ENCODE peak calls at places on chromosomes 5 and 9, in five cellular contexts. J is CD8-positive, alpha-beta T cell; U is GM23248; T is left ventricle myocardium inferior; M is SJCRH30. P is an unnamed sample.

GRCh38 chr9:134384811-134385479 is 58.7 kb downstream of the RXRA start:
- DNase-seq in J (no peak), U (peak; percentile 53), T (no peak), M (no peak), P (no peak)

GRCh38 chr9:87109851-87110250 is 162.5 kb upstream of the GAS1 start:
- DNase-seq in J (no peak), U (peak; percentile 61), T (no peak), M (no peak), P (no peak)

GRCh38 chr5:136051486-136052220 is 22.9 kb downstream of the TGFBI start:
- DNase-seq in J (no peak), U (no peak), T (no peak), M (no peak), P (no peak)

GRCh38 chr5:62112689-62113220 is 193.3 kb upstream of the KIF2A start:
- DNase-seq in J (no peak), U (peak; percentile 55), T (no peak), M (no peak), P (no peak)

GRCh38 chr5:97074859-97075489 is 67.4 kb downstream of the LIX1 start:
- DNase-seq in J (no peak), U (no peak), T (no peak), M (no peak), P (no peak)

GRCh38 chr9:123445981-123446610 is 90.1 kb downstream of the CRB2 start:
- DNase-seq in J (no peak), U (peak; percentile 19), T (no peak), M (no peak), P (peak; percentile 1)

GRCh38 chr9:3733039-3733408 is 207.2 kb upstream of the RFX3 start:
- DNase-seq in J (no peak), U (no peak), T (no peak), M (no peak), P (no peak)

GRCh38 chr9:127336708-127337352 is 60.1 kb upstream of the SLC2A8 start:
- DNase-seq in J (no peak), U (peak; percentile 97), T (peak; percentile 79), M (peak; percentile 47), P (peak; percentile 90)

GRCh38 chr9:69314547-69314946 is 10.5 kb upstream of the ENTREP1 start:
- DNase-seq in J (no peak), U (no peak), T (no peak), M (no peak), P (peak; percentile 8)

GRCh38 chr9:138025908-138026307 is 148.3 kb downstream of the CACNA1B start:
- DNase-seq in J (no peak), U (no peak), T (no peak), M (no peak), P (no peak)

GRCh38 chr5:127995556-127995955 is 88.0 kb upstream of the SLC12A2 start:
- DNase-seq in J (no peak), U (no peak), T (no peak), M (no peak), P (no peak)

GRCh38 chr9:91698266-91698665 is 251.8 kb downstream of the ROR2 start:
- DNase-seq in J (no peak), U (no peak), T (no peak), M (no peak), P (no peak)

GRCh38 chr5:14123551-14123950 is 19.6 kb upstream of the TRIO start:
- DNase-seq in J (no peak), U (no peak), T (no peak), M (no peak), P (no peak)

GRCh38 chr9:71509054-71509453 is 259.3 kb downstream of the CEMIP2 start:
- DNase-seq in J (no peak), U (peak; percentile 35), T (no peak), M (no peak), P (no peak)

GRCh38 chr5:45179686-45180085 is 370.9 kb downstream of the MRPS30 start:
- DNase-seq in J (no peak), U (no peak), T (no peak), M (no peak), P (no peak)

GRCh38 chr5:151270599-151270998 is 17.6 kb downstream of the GM2A start:
- DNase-seq in J (no peak), U (peak; percentile 30), T (no peak), M (no peak), P (no peak)

GRCh38 chr5:176857514-176858273 is 41.5 kb downstream of the HK3 start:
- DNase-seq in J (no peak), U (peak; percentile 19), T (no peak), M (no peak), P (no peak)

GRCh38 chr9:135490166-135490870 is 10.2 kb upstream of the MRPS2 start:
- DNase-seq in J (no peak), U (no peak), T (no peak), M (no peak), P (no peak)

GRCh38 chr9:15373201-15373530 is 49.5 kb upstream of the SNAPC3 start:
- DNase-seq in J (no peak), U (peak; percentile 31), T (no peak), M (no peak), P (peak; percentile 80)

GRCh38 chr5:113343343-113343742 is 91.4 kb downstream of the TSSK1B start:
- DNase-seq in J (no peak), U (peak; percentile 14), T (no peak), M (no peak), P (no peak)

GRCh38 chr5:57724836-57725235 is 242.2 kb upstream of the ACTBL2 start:
- DNase-seq in J (no peak), U (peak; percentile 72), T (no peak), M (no peak), P (peak; percentile 30)

GRCh38 chr9:114799441-114799840 is 6.4 kb downstream of the TNFSF15 start:
- DNase-seq in J (no peak), U (no peak), T (no peak), M (peak; percentile 14), P (no peak)

GRCh38 chr5:106882035-106882434 is 788.7 kb downstream of the EFNA5 start:
- DNase-seq in J (no peak), U (no peak), T (no peak), M (no peak), P (no peak)

GRCh38 chr5:50978903-50979302 is 312.5 kb downstream of the PARP8 start:
- DNase-seq in J (no peak), U (no peak), T (no peak), M (no peak), P (no peak)

GRCh38 chr9:134590240-134591081 is 51.1 kb upstream of the COL5A1 start:
- DNase-seq in J (no peak), U (no peak), T (no peak), M (no peak), P (no peak)

GRCh38 chr9:33809506-33809905 is 7.5 kb upstream of the UBE2R2 start:
- DNase-seq in J (no peak), U (no peak), T (no peak), M (no peak), P (no peak)

GRCh38 chr5:57650360-57651069 is 167.9 kb upstream of the ACTBL2 start:
- DNase-seq in J (no peak), U (peak; percentile 70), T (no peak), M (peak; percentile 81), P (peak; percentile 46)

GRCh38 chr5:173680660-173681242 is 64.3 kb upstream of the BOD1 start:
- DNase-seq in J (no peak), U (no peak), T (no peak), M (no peak), P (no peak)

GRCh38 chr5:103120607-103121200 is 603 bp downstream of the PPIP5K2 start:
- DNase-seq in J (no peak), U (peak; percentile 44), T (no peak), M (peak; percentile 38), P (peak; percentile 43)

GRCh38 chr5:127820910-127821553 is 117.8 kb downstream of the CCDC192 start:
- DNase-seq in J (no peak), U (peak; percentile 43), T (no peak), M (no peak), P (no peak)

GRCh38 chr5:56148453-56148971 is 84.6 kb downstream of the ANKRD55 start:
- DNase-seq in J (no peak), U (no peak), T (no peak), M (no peak), P (no peak)

GRCh38 chr5:177302354-177303110 is 987 bp downstream of the RAB24 start:
- DNase-seq in J (no peak), U (peak; percentile 53), T (no peak), M (no peak), P (no peak)

GRCh38 chr9:125544988-125545651 is 161.9 kb downstream of the MAPKAP1 start:
- DNase-seq in J (no peak), U (peak; percentile 82), T (no peak), M (no peak), P (no peak)

GRCh38 chr5:80964919-80965318 is 4.8 kb downstream of the RASGRF2 start:
- DNase-seq in J (no peak), U (no peak), T (no peak), M (no peak), P (no peak)
- H3K4me3 ChIP-seq in J (no peak overlapping the region), U (no peak overlapping the region), T (peak overlapping the region; percentile 73), M (no peak overlapping the region), P (peak overlapping the region; percentile 1)

GRCh38 chr9:109969559-109970237 is 189.7 kb downstream of the PALM2AKAP2 start:
- DNase-seq in J (no peak), U (no peak), T (no peak), M (peak; percentile 11), P (no peak)
- H3K4me1 ChIP-seq in J (peaks cover 29% of the 10 kb centered on the region), U (no peaks in the 10 kb centered on the region), T (peaks cover 60% of the 10 kb centered on the region), M (peaks cover 4% of the 10 kb centered on the region), P (peaks cover 10% of the 10 kb centered on the region)

GRCh38 chr5:79878721-79879336 is 112.2 kb downstream of the MTX3 start:
- DNase-seq in J (no peak), U (peak; percentile 26), T (no peak), M (peak; percentile 67), P (no peak)
- H3K4me3 ChIP-seq in J (no peak overlapping the region), U (no peak overlapping the region), T (no peak overlapping the region), M (no peak overlapping the region), P (no peak overlapping the region)

GRCh38 chr5:40680741-40681350 is 1.1 kb downstream of the PTGER4 start:
- DNase-seq in J (peak; percentile 30), U (no peak), T (no peak), M (no peak), P (no peak)

GRCh38 chr5:40683351-40683750 is 3.6 kb downstream of the PTGER4 start:
- DNase-seq in J (no peak), U (no peak), T (no peak), M (no peak), P (no peak)

GRCh38 chr5:40681351-40682311 is 1.9 kb downstream of the PTGER4 start:
- DNase-seq in J (no peak), U (peak; percentile 63), T (peak; percentile 27), M (no peak), P (no peak)

GRCh38 chr5:40679998-40680681 is 425 bp downstream of the PTGER4 start:
- DNase-seq in J (no peak), U (no peak), T (peak; percentile 28), M (no peak), P (peak; percentile 18)

GRCh38 chr5:40682431-40683017 is 2.8 kb downstream of the PTGER4 start:
- DNase-seq in J (no peak), U (no peak), T (no peak), M (no peak), P (no peak)
- H3K4me1 ChIP-seq in J (peaks cover 29% of the 10 kb centered on the region), U (peaks cover 25% of the 10 kb centered on the region), T (peaks cover 56% of the 10 kb centered on the region), M (peaks cover 8% of the 10 kb centered on the region), P (peaks cover 57% of the 10 kb centered on the region)

DNA sequence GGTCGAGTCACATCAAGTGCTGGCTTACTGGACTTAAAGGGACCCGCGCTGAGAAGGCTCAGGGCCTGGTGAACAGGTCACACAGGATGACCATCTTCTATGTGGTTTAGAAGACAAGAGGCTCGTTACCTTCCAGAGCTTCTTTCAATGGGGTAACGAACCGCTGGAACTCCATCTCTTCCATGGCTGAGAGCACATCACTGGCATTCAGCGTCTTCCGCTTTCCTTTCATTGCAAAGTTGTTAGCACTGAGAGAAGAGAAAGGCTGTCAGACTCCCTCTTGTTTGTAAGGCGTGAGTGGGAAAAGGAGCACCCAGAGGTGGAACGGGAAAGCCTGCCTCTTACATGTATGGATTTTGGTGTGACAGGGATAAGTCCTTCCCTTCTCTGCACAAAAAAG is 994 bp downstream of the POLE3 start:
- DNase-seq in J (no peak), U (peak; percentile 44), T (no peak), M (peak; percentile 11), P (no peak)
- H3K4me3 ChIP-seq in J (peak overlapping the region; percentile 94), U (peak overlapping the region; percentile 84), T (peak overlapping the region; percentile 94), M (peak overlapping the region; percentile 75), P (peak overlapping the region; percentile 78)